ENCODE peak calls at places on chromosomes 2 and 18, in five cellular contexts. X is fibroblast of the aortic adventitia; G is chondrocyte; O is activated CD4-positive, CD25-positive, alpha-beta regulatory T cell; Z is transverse colon. B is an unnamed sample.

GRCh38 chr2:212669761-212670160 is 131.2 kb upstream of the ERBB4 start:
- DNase-seq in X (no peak), G (no peak), O (no peak), Z (no peak), B (no peak)

GRCh38 chr2:36461039-36461681 is 105.6 kb downstream of the CRIM1 start:
- DNase-seq in X (peak; percentile 94), G (no peak), O (no peak), Z (no peak), B (peak; percentile 91)

GRCh38 chr2:47652041-47652713 is 130.8 kb upstream of the MSH6 start:
- DNase-seq in X (no peak), G (no peak), O (no peak), Z (no peak), B (no peak)

GRCh38 chr2:107936427-107937359 is 49.6 kb upstream of the SLC5A7 start:
- DNase-seq in X (no peak), G (no peak), O (no peak), Z (no peak), B (peak; percentile 31)

GRCh38 chr18:33735428-33735827 is 157.4 kb downstream of the ASXL3 start:
- DNase-seq in X (no peak), G (no peak), O (no peak), Z (no peak), B (no peak)

GRCh38 chr2:172403881-172404470 is 23.4 kb upstream of the ITGA6 start:
- DNase-seq in X (no peak), G (no peak), O (no peak), Z (no peak), B (no peak)

GRCh38 chr2:53933329-53933728 is 37.5 kb downstream of the PSME4 start:
- DNase-seq in X (no peak), G (no peak), O (no peak), Z (no peak), B (no peak)

GRCh38 chr2:223465793-223466192 is 136.4 kb downstream of the SCG2 start:
- DNase-seq in X (peak; percentile 99), G (no peak), O (no peak), Z (peak; percentile 48), B (peak; percentile 96)

GRCh38 chr2:134234535-134234934 is 19.3 kb upstream of the MGAT5 start:
- DNase-seq in X (no peak), G (no peak), O (no peak), Z (no peak), B (no peak)

B was measured in GM23248.